ENCODE peak calls at places on chromosomes 3 and 15, in five cellular contexts. X is CD8-positive, alpha-beta T cell; C is sigmoid colon; K is adrenal gland; Q is lower lobe of right lung. I is an unnamed sample. For H3K4me1, the result is how much of the 10 kb centered on the place peaks cover.

GRCh38 chr15:101193781-101194180 is 58.1 kb downstream of the CHSY1 start:
- DNase-seq in X (no peak), C (no peak), Q (no peak), K (no peak), I (no peak)

GRCh38 chr15:35023794-35024193 is 35.7 kb upstream of the ZNF770 start:
- DNase-seq in K (no peak), Q (peak), C (no peak), X (no peak), I (peak)

GRCh38 chr3:32420138-32420981 is 28.7 kb downstream of the CMTM7 start:
- DNase-seq in K (no peak), C (no peak), Q (no peak), X (peak), I (no peak)

GRCh38 chr3:187832202-187832601 is 86.9 kb upstream of the BCL6 start:
- DNase-seq in K (no peak), X (no peak), C (no peak), Q (no peak), I (no peak)

GRCh38 chr3:85801955-85802354 is 843.2 kb downstream of the CADM2 start:
- DNase-seq in K (no peak), X (no peak), C (no peak), Q (no peak), I (no peak)

GRCh38 chr3:29758108-29759020 is 477.5 kb downstream of the RBMS3 start:
- DNase-seq in C (no peak), K (peak), Q (no peak), X (no peak), I (no peak)

GRCh38 chr3:31343075-31343474 is 189.7 kb upstream of the STT3B start:
- DNase-seq in Q (no peak), X (no peak), K (no peak), C (no peak), I (no peak)

GRCh38 chr15:75902129-75902557 is 1.5 kb upstream of the FBXO22 start:
- DNase-seq in C (no peak), K (peak), X (no peak), Q (no peak), I (no peak)

GRCh38 chr3:141440942-141441341 is 45.9 kb upstream of the RASA2 start:
- DNase-seq in K (no peak), X (no peak), Q (no peak), C (no peak), I (no peak)

GRCh38 chr3:194985031-194985578 is 285.9 kb downstream of the XXYLT1 start:
- DNase-seq in C (peak), X (no peak), K (peak), Q (peak), I (peak)

GRCh38 chr15:89321521-89322410 is 12.9 kb downstream of the POLG start:
- DNase-seq in C (no peak), X (no peak), K (peak), Q (no peak), I (no peak)

GRCh38 chr15:63826513-63826912 is 7.2 kb downstream of the HERC1 start:
- DNase-seq in X (peak), C (no peak), K (no peak), Q (no peak), I (no peak)

GRCh38 chr3:34011171-34012101 is 213.0 kb downstream of the PDCD6IP start:
- DNase-seq in K (no peak), C (no peak), Q (no peak), X (no peak), I (no peak)

GRCh38 chr3:129558076-129558771 is 15.2 kb downstream of the H1-8 start:
- DNase-seq in C (no peak), K (no peak), X (no peak), Q (no peak), I (no peak)

GRCh38 chr3:152159328-152159727 is 109.4 kb upstream of the MBNL1 start:
- DNase-seq in K (no peak), Q (no peak), C (no peak), X (no peak), I (no peak)

GRCh38 chr3:84136425-84136824 is 822.4 kb upstream of the CADM2 start:
- DNase-seq in K (no peak), Q (no peak), X (no peak), C (no peak), I (no peak)
- TF ChIP-seq CTCF in K (no peak), Q (no peak), X (no peak), C (no peak), I (no peak)

DNA sequence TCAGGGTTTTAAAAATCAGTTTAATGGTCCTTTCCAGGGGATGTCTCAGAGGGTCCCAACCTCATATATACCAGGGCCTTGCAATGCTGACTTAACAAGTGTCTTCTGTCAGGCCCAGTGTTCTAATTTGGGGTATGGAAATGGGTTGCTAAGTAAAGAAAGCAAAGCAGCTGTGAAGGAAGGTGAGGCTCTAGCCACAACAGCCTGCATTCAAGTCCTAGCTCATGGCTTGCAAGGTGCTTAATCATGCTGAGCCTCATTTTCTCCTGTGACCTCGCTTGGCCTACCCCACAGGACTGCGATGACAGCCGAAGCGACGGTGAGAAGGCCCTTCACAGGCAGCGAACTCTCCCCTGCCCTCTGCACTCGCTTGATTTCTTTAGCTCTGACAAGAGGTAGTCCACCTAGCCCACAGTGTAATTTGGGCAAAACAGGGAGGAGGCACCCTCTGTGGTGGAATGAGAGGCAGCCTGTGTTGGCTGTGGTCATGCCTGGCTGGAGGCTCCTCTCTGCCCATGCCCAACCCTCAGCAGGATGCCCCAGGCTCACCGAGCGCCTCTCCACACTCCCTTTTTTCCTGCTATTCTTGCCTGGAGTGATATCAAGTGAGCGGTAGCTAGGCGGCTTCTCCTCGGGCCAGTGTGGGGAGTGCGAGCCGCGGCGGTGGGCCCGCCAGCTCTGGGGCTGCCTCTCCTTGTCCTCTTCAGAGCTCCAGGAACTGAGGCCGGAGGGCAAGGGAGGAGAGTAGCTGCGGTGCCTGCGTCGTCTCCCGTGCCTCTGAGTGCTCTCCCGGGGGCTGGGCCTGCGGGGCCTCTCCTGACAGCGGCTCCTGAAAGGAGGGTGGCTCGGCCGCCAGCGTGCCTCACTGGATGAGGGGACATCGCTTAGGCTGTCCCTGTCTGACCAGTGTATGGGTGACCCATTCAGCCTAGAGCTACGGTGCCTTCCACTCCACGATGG is 29.2 kb downstream of the ILDR1 start:
- DNase-seq in C (no peak), K (no peak), Q (no peak), X (no peak), I (no peak)
- H3K4me1 ChIP-seq in C (under half), K (under half), Q (under half), X (under half), I (under half)

GRCh38 chr3:99529265-99529664 is 109.1 kb upstream of the COL8A1 start:
- DNase-seq in X (no peak), C (no peak), Q (no peak), K (no peak), I (no peak)
- TF ChIP-seq CTCF in X (no peak), C (no peak), Q (no peak), K (no peak), I (no peak)

GRCh38 chr15:73621286-73621826 is 11.8 kb downstream of the NPTN start:
- DNase-seq in X (no peak), C (no peak), Q (no peak), K (no peak), I (no peak)

GRCh38 chr15:73620078-73620477 is 13.1 kb downstream of the NPTN start:
- DNase-seq in Q (no peak), X (no peak), C (no peak), K (no peak), I (no peak)

GRCh38 chr15:73626072-73626471 is 7.1 kb downstream of the NPTN start:
- DNase-seq in Q (no peak), K (no peak), X (no peak), C (no peak), I (no peak)

GRCh38 chr15:73628102-73628501 is 5.1 kb downstream of the NPTN start:
- DNase-seq in K (no peak), C (no peak), Q (no peak), X (no peak), I (no peak)

GRCh38 chr15:73624530-73624929 is 8.7 kb downstream of the NPTN start:
- DNase-seq in Q (no peak), X (no peak), C (no peak), K (no peak), I (no peak)
- H3K4me1 ChIP-seq in Q (half or more), X (under half), C (half or more), K (half or more), I (under half)

DNA sequence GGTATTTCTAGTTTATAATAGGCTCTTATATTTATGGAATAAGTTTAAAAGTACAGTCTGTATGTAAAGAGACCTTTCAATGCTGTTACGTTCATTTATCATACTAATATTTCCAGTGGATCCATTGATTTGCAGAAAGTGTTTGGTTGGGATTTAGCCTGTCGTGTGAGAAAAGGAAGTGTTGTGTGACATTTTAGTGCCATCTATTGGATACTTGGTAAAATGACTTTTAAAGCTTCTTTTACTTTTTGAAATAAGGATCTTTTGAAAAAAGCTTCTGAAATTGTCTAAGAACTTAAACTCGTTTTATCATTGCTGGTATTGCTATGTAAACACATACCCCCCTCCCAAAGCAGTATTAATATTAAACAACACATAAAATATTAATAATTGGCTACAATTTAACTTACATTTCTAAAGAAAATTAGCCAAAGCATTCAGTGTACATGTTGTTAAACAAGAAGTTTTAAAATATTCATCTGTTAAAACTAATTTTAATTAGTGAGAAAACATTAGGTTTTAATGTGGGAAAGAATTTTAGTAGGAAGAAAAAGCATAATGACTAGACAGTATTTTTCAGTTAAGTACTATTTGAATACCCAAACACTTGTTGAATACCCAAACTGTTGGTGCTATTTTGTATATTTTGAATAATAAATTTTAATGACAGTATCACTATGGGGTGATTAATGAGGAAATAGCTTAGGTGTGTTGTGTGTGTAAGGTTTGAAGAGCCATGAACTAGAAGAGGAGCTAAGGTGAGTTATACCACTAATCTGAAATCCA is 4.9 kb upstream of the EBLN2 start:
- DNase-seq in Q (no peak), C (no peak), X (no peak), K (no peak), I (no peak)
- TF ChIP-seq CTCF in Q (peak), C (peak), X (peak), K (peak), I (peak)